ENCODE peak calls at places on chromosomes 7 and 10, in four cellular contexts. O is HL-60, A is PC-9, E is mesenchymal stem cell. X is an unnamed sample.
A peak's percentile ranks its signal among the peaks of the same experiment; 100 is the strongest.

GRCh38 chr10:114121031-114121430 is 53.0 kb downstream of the CCDC186 start:
- DNase-seq in O (no peak), A (no peak), E (no peak), X (no peak)

GRCh38 chr10:118108194-118109026 is 61.7 kb upstream of the RAB11FIP2 start:
- DNase-seq in E (no peak), O (no peak), A (no peak), X (no peak)

GRCh38 chr7:114979388-114979787 is 57.5 kb downstream of the MDFIC start:
- DNase-seq in O (no peak), E (no peak), A (peak; percentile 80), X (no peak)

GRCh38 chr10:78913219-78914059 is 155.3 kb upstream of the ZMIZ1 start:
- DNase-seq in O (no peak), E (no peak), A (no peak), X (no peak)

GRCh38 chr10:26665080-26666048 is 32.1 kb upstream of the PDSS1 start:
- DNase-seq in A (no peak), E (no peak), O (no peak), X (no peak)

GRCh38 chr10:5466451-5466996 is 32.8 kb downstream of the CALML5 start:
- DNase-seq in E (peak; percentile 73), A (peak; percentile 86), O (no peak), X (no peak)

GRCh38 chr7:22219739-22220493 is 137.0 kb downstream of the RAPGEF5 start:
- DNase-seq in E (peak; percentile 69), O (no peak), A (no peak), X (no peak)

GRCh38 chr10:129627442-129627841 is 160.4 kb downstream of the MGMT start:
- DNase-seq in O (no peak), A (no peak), E (no peak), X (no peak)

GRCh38 chr10:235921-236320 is 100.7 kb downstream of the ZMYND11 start:
- DNase-seq in A (no peak), O (no peak), E (no peak), X (no peak)

GRCh38 chr7:83655951-83656556 is 7.1 kb upstream of the SEMA3E start:
- DNase-seq in E (peak; percentile 66), O (no peak), A (no peak), X (peak; percentile 72)

GRCh38 chr10:121521794-121522556 is 76.3 kb downstream of the FGFR2 start:
- DNase-seq in O (no peak), A (no peak), E (no peak), X (no peak)

GRCh38 chr7:140604760-140605159 is 35.9 kb downstream of the DENND2A start:
- DNase-seq in A (peak; percentile 79), E (peak; percentile 97), O (no peak), X (peak; percentile 35)

GRCh38 chr7:126803060-126803665 is 449.6 kb downstream of the GRM8 start:
- DNase-seq in O (peak; percentile 32), E (peak; percentile 54), A (peak; percentile 64), X (peak; percentile 68)

GRCh38 chr10:91919651-91920050 is 3.9 kb upstream of the BTAF1 start:
- DNase-seq in E (no peak), A (no peak), O (no peak), X (no peak)

GRCh38 chr7:51455086-51455485 is 138.5 kb upstream of the COBL start:
- DNase-seq in A (no peak), E (no peak), O (no peak), X (no peak)

GRCh38 chr10:48470115-48470892 is 134.6 kb downstream of the ARHGAP22 start:
- DNase-seq in E (peak; percentile 32), A (no peak), O (no peak), X (no peak)

GRCh38 chr7:134891262-134892001 is 94.9 kb upstream of the AGBL3 start:
- DNase-seq in O (no peak), E (peak; percentile 88), A (peak; percentile 89), X (peak; percentile 79)

GRCh38 chr10:60350400-60350799 is 39.3 kb downstream of the ANK3 start:
- DNase-seq in O (no peak), A (no peak), E (peak; percentile 53), X (no peak)

GRCh38 chr10:110667620-110668343 is 23.6 kb downstream of the RBM20 start:
- DNase-seq in E (no peak), A (no peak), O (no peak), X (no peak)

GRCh38 chr10:13276749-13277394 is 23.0 kb downstream of the PHYH start:
- DNase-seq in A (no peak), O (no peak), E (no peak), X (no peak)

GRCh38 chr7:155764432-155764798 is 47.8 kb downstream of the SHH start:
- DNase-seq in O (no peak), E (no peak), A (no peak), X (no peak)

GRCh38 chr10:81914736-81915510 is 39.9 kb downstream of the NRG3 start:
- DNase-seq in A (no peak), E (no peak), O (no peak), X (no peak)

GRCh38 chr7:16668049-16668858 is 22.3 kb downstream of the BZW2 start:
- DNase-seq in A (peak; percentile 100), O (peak; percentile 72), E (peak; percentile 100), X (peak; percentile 96)

GRCh38 chr10:29949411-29950011 is 109.9 kb downstream of the JCAD start:
- DNase-seq in O (no peak), A (peak; percentile 96), E (peak; percentile 95), X (no peak)

GRCh38 chr10:106560925-106561640 is 603.4 kb downstream of the SORCS1 start:
- DNase-seq in E (peak; percentile 39), A (no peak), O (no peak), X (no peak)

GRCh38 chr7:158863611-158864506 is 7.5 kb downstream of the DYNC2I1 start:
- DNase-seq in O (peak; percentile 61), A (peak; percentile 68), E (peak; percentile 90), X (no peak)

GRCh38 chr7:35430547-35431153 is 176.8 kb upstream of the TBX20 start:
- DNase-seq in E (no peak), A (no peak), O (peak; percentile 4), X (no peak)

GRCh38 chr10:5537684-5538083 is 12.9 kb downstream of the CALML3 start:
- DNase-seq in O (no peak), A (no peak), E (no peak), X (no peak)

GRCh38 chr7:75960372-75960771 is 34.0 kb downstream of the TMEM120A start:
- DNase-seq in A (no peak), E (no peak), O (no peak), X (no peak)

GRCh38 chr7:75958802-75959543 is 35.4 kb downstream of the TMEM120A start:
- DNase-seq in O (no peak), A (peak; percentile 93), E (peak; percentile 30), X (no peak)

GRCh38 chr7:75955293-75955938 is 39.0 kb downstream of the TMEM120A start:
- DNase-seq in E (no peak), A (no peak), O (no peak), X (no peak)

GRCh38 chr7:75953918-75954317 is 39.0 kb downstream of the POR start:
- DNase-seq in O (no peak), A (no peak), E (no peak), X (no peak)

GRCh38 chr7:75957021-75957736 is 37.2 kb downstream of the TMEM120A start:
- DNase-seq in O (no peak), A (peak; percentile 99), E (no peak), X (no peak)
- H3K27ac ChIP-seq in O (no peak overlapping the region), A (peak overlapping the region; percentile 76), E (peak overlapping the region; percentile 40), X (no peak overlapping the region)

GRCh38 chr7:130888468-130888867 is 154.5 kb upstream of the KLF14 start:
- DNase-seq in A (no peak), O (no peak), E (no peak), X (no peak)
- H3K27ac ChIP-seq in A (peak overlapping the region; percentile 76), O (no peak overlapping the region), E (peak overlapping the region; percentile 95), X (peak overlapping the region; percentile 99)

GRCh38 chr7:3380034-3380433 is 79.0 kb downstream of the SDK1 start:
- DNase-seq in O (no peak), E (no peak), A (no peak), X (no peak)
- H3K27ac ChIP-seq in O (no peak overlapping the region), E (no peak overlapping the region), A (no peak overlapping the region), X (peak overlapping the region; percentile 49)

GRCh38 chr7:95590387-95591248 is 5.7 kb downstream of the PDK4 start:
- DNase-seq in E (peak; percentile 23), A (no peak), O (no peak), X (no peak)
- H3K27ac ChIP-seq in E (no peak overlapping the region), A (no peak overlapping the region), O (no peak overlapping the region), X (no peak overlapping the region)

GRCh38 chr7:18018296-18019205 is 9.1 kb downstream of the PRPS1L1 start:
- DNase-seq in E (peak; percentile 55), A (no peak), O (no peak), X (no peak)

GRCh38 chr7:18016547-18017444 is 10.8 kb downstream of the PRPS1L1 start:
- DNase-seq in E (no peak), O (no peak), A (no peak), X (no peak)

GRCh38 chr7:18019562-18019961 is 8.1 kb downstream of the PRPS1L1 start:
- DNase-seq in A (peak; percentile 76), O (no peak), E (peak; percentile 74), X (no peak)

DNA sequence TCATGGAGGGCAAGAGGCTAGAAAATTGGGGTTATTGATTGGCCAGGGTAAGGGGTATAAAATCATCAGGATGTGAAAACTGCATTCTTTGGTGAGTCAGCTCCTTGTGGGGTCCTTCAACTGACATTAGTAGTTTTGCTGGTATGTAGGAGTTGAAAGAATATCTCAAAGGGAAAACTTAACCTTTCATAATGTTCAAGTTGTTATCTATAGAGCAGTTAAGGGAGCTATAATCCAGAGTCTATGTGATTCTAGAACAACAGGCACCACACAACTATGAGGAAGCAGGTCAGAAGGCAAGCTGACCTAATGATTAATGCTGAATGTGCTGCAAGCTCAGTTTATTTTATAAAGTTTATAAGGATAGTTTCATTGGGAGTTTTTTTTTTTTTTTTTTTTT is 13.7 kb downstream of the PRPS1L1 start:
- DNase-seq in A (peak; percentile 43), O (no peak), E (peak; percentile 29), X (no peak)
- H3K27ac ChIP-seq in A (no peak overlapping the region), O (no peak overlapping the region), E (peak overlapping the region; percentile 67), X (no peak overlapping the region)

DNA sequence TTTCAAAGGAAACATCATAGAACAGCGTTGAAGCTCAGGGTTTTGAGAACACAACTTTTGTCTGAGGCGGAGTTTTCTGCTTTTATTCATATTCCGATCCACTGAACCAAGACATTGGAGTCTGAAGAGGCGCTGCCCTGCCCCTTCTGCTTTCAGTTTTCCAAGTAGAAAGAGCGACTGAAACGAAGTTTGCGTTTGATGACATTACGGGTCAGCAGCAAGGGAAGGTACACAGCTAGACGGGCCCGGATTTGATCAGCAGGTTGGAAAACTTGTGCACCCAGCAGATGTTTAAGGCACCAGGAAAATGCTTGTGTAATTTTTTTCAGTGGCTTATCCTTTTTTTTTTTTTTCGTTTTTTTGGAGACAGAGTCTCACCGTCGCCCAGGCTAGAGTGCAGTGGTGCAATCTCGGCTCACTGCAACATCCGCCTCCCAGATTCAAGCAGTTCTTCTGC is 720 bp downstream of the SUN1 start:
- DNase-seq in E (no peak), O (no peak), A (peak; percentile 52), X (no peak)
- H3K27ac ChIP-seq in E (peak overlapping the region; percentile 33), O (no peak overlapping the region), A (peak overlapping the region; percentile 97), X (peak overlapping the region; percentile 88)

DNA sequence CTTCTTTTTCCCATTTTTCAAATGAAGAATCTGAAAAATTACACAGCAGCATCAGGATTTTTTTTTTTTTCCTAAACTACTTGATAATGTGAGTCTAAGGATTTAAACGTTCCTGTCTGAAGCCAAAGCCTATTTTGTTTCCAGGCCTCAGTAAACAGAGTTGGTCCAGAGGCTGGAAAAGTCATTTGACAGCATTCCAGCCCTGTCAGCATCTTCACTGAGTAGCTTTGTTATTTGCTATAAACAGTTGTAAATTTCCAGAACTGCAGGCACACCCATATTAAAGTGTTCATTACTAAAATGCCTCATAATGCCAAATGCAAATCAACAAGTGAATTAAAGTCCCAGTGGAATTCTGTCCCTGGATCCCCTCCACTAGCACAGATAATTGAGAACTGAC is 35.5 kb upstream of the KMT2E start:
- DNase-seq in O (no peak), E (no peak), A (no peak), X (no peak)
- H3K27ac ChIP-seq in O (no peak overlapping the region), E (no peak overlapping the region), A (no peak overlapping the region), X (no peak overlapping the region)

X was measured in Panc1.